ENCODE peak calls at places on chromosomes 4 and X, in nine cellular contexts. One of them, this sample, is unnamed.

GRCh38 chrX:140040397-140040796 is 75.1 kb upstream of the CXorf66 start:
- DNase-seq in dermis blood vessel endothelial cell: no peak
- DNase-seq in thoracic aorta: no peak
- DNase-seq in activated CD8-positive, alpha-beta T cell treated with anti-CD3 and anti-CD28 coated beads, Interleukin-2, amount 10 ng/mL, durations not matched to agents 7 days and 5 days: no peak
- DNase-seq in DMS153: no peak
- DNase-seq in astrocyte: peak
- DNase-seq in NCI-H1092 treated with DMSO at 0.1 percent for 48 hours: no peak
- DNase-seq in esophagus squamous epithelium: no peak
- DNase-seq in nucleus accumbens: no peak
- DNase-seq in this sample: no peak

GRCh38 chr4:140504261-140504660 is 6.2 kb upstream of the MGAT4D start:
- DNase-seq in dermis blood vessel endothelial cell: no peak
- DNase-seq in thoracic aorta: no peak
- DNase-seq in activated CD8-positive, alpha-beta T cell treated with anti-CD3 and anti-CD28 coated beads, Interleukin-2, amount 10 ng/mL, durations not matched to agents 7 days and 5 days: no peak
- DNase-seq in DMS153: no peak
- DNase-seq in astrocyte: no peak
- DNase-seq in NCI-H1092 treated with DMSO at 0.1 percent for 48 hours: no peak
- DNase-seq in esophagus squamous epithelium: no peak
- DNase-seq in nucleus accumbens: no peak
- DNase-seq in this sample: no peak

GRCh38 chrX:2703991-2704369 is 12.9 kb downstream of the CD99 start:
- DNase-seq in dermis blood vessel endothelial cell: peak
- DNase-seq in thoracic aorta: no peak
- DNase-seq in activated CD8-positive, alpha-beta T cell treated with anti-CD3 and anti-CD28 coated beads, Interleukin-2, amount 10 ng/mL, durations not matched to agents 7 days and 5 days: no peak
- DNase-seq in DMS153: no peak
- DNase-seq in astrocyte: peak
- DNase-seq in NCI-H1092 treated with DMSO at 0.1 percent for 48 hours: no peak
- DNase-seq in esophagus squamous epithelium: no peak
- DNase-seq in nucleus accumbens: no peak
- DNase-seq in this sample: no peak

GRCh38 chrX:149145845-149146285 is 359.2 kb downstream of the IDS start:
- DNase-seq in dermis blood vessel endothelial cell: no peak
- DNase-seq in thoracic aorta: no peak
- DNase-seq in activated CD8-positive, alpha-beta T cell treated with anti-CD3 and anti-CD28 coated beads, Interleukin-2, amount 10 ng/mL, durations not matched to agents 7 days and 5 days: no peak
- DNase-seq in DMS153: no peak
- DNase-seq in astrocyte: peak
- DNase-seq in NCI-H1092 treated with DMSO at 0.1 percent for 48 hours: no peak
- DNase-seq in esophagus squamous epithelium: no peak
- DNase-seq in nucleus accumbens: no peak
- DNase-seq in this sample: no peak

GRCh38 chr4:145230726-145231125 is 50.3 kb upstream of the OTUD4 start:
- DNase-seq in dermis blood vessel endothelial cell: no peak
- DNase-seq in thoracic aorta: no peak
- DNase-seq in activated CD8-positive, alpha-beta T cell treated with anti-CD3 and anti-CD28 coated beads, Interleukin-2, amount 10 ng/mL, durations not matched to agents 7 days and 5 days: no peak
- DNase-seq in DMS153: no peak
- DNase-seq in astrocyte: peak
- DNase-seq in NCI-H1092 treated with DMSO at 0.1 percent for 48 hours: no peak
- DNase-seq in esophagus squamous epithelium: no peak
- DNase-seq in nucleus accumbens: no peak
- DNase-seq in this sample: no peak

GRCh38 chrX:9493936-9494335 is 29.1 kb downstream of the TBL1X start:
- DNase-seq in dermis blood vessel endothelial cell: no peak
- DNase-seq in thoracic aorta: no peak
- DNase-seq in activated CD8-positive, alpha-beta T cell treated with anti-CD3 and anti-CD28 coated beads, Interleukin-2, amount 10 ng/mL, durations not matched to agents 7 days and 5 days: no peak
- DNase-seq in DMS153: no peak
- DNase-seq in astrocyte: peak
- DNase-seq in NCI-H1092 treated with DMSO at 0.1 percent for 48 hours: no peak
- DNase-seq in esophagus squamous epithelium: no peak
- DNase-seq in nucleus accumbens: no peak
- DNase-seq in this sample: no peak

GRCh38 chrX:42023122-42023521 is 99.8 kb upstream of the CASK start:
- DNase-seq in dermis blood vessel endothelial cell: no peak
- DNase-seq in thoracic aorta: no peak
- DNase-seq in activated CD8-positive, alpha-beta T cell treated with anti-CD3 and anti-CD28 coated beads, Interleukin-2, amount 10 ng/mL, durations not matched to agents 7 days and 5 days: no peak
- DNase-seq in DMS153: no peak
- DNase-seq in astrocyte: no peak
- DNase-seq in NCI-H1092 treated with DMSO at 0.1 percent for 48 hours: no peak
- DNase-seq in esophagus squamous epithelium: no peak
- DNase-seq in nucleus accumbens: no peak
- DNase-seq in this sample: no peak

GRCh38 chr4:146495277-146495676 is 26.5 kb downstream of the SLC10A7 start:
- DNase-seq in dermis blood vessel endothelial cell: no peak
- DNase-seq in thoracic aorta: no peak
- DNase-seq in activated CD8-positive, alpha-beta T cell treated with anti-CD3 and anti-CD28 coated beads, Interleukin-2, amount 10 ng/mL, durations not matched to agents 7 days and 5 days: no peak
- DNase-seq in DMS153: no peak
- DNase-seq in astrocyte: peak
- DNase-seq in NCI-H1092 treated with DMSO at 0.1 percent for 48 hours: no peak
- DNase-seq in esophagus squamous epithelium: no peak
- DNase-seq in nucleus accumbens: no peak
- DNase-seq in this sample: no peak